ENCODE peak calls at places on chromosomes 4 and X, in eight cellular contexts. T, H, Y, N, I, A, G and E are unnamed samples.

GRCh38 chr4:74374561-74375327 is 9.8 kb downstream of the EREG start:
- DNase-seq in T (peak; percentile 100), H (no peak), Y (no peak), N (no peak), I (peak; percentile 54), A (no peak), G (no peak), E (no peak)

GRCh38 chrX:118058924-118059323 is 57.7 kb downstream of the KLHL13 start:
- DNase-seq in T (no peak), H (no peak), Y (no peak), N (no peak), I (no peak), A (no peak), G (no peak), E (no peak)

GRCh38 chr4:7462509-7462971 is 27.8 kb upstream of the PSAPL1 start:
- DNase-seq in T (peak; percentile 68), H (peak; percentile 65), Y (no peak), N (no peak), I (no peak), A (no peak), G (peak; percentile 63), E (no peak)

GRCh38 chr4:100688368-100688767 is 170.5 kb upstream of the EMCN start:
- DNase-seq in T (no peak), H (no peak), Y (no peak), N (no peak), I (no peak), A (no peak), G (no peak), E (no peak)

GRCh38 chrX:47991263-47992092 is 12.3 kb downstream of the ZNF182 start:
- DNase-seq in T (peak; percentile 39), H (no peak), Y (no peak), N (no peak), I (peak; percentile 7), A (no peak), G (no peak), E (no peak)

GRCh38 chr4:173413043-173413442 is 14.1 kb upstream of the SCRG1 start:
- DNase-seq in T (peak; percentile 79), H (no peak), Y (no peak), N (no peak), I (peak; percentile 48), A (no peak), G (no peak), E (no peak)

GRCh38 chr4:182231503-182231902 is 11.7 kb upstream of the TENM3 start:
- DNase-seq in T (no peak), H (no peak), Y (no peak), N (no peak), I (no peak), A (no peak), G (no peak), E (no peak)

GRCh38 chrX:28920554-28920953 is 333.3 kb downstream of the IL1RAPL1 start:
- DNase-seq in T (no peak), H (no peak), Y (no peak), N (no peak), I (peak; percentile 9), A (no peak), G (peak; percentile 53), E (no peak)

GRCh38 chrX:109270580-109271484 is 211.1 kb downstream of the GUCY2F start:
- DNase-seq in T (peak; percentile 96), H (no peak), Y (peak; percentile 37), N (peak; percentile 93), I (peak; percentile 12), A (no peak), G (no peak), E (no peak)

GRCh38 chr4:65508169-65508568 is 162.1 kb downstream of the EPHA5 start:
- DNase-seq in T (peak; percentile 76), H (no peak), Y (no peak), N (no peak), I (peak; percentile 68), A (no peak), G (no peak), E (no peak)

GRCh38 chrX:67614006-67614405 is 70.2 kb downstream of the AR start:
- DNase-seq in T (no peak), H (no peak), Y (no peak), N (no peak), I (peak; percentile 57), A (no peak), G (no peak), E (no peak)

GRCh38 chr4:55393461-55394320 is 2.1 kb upstream of the TMEM165 start:
- DNase-seq in T (no peak), H (no peak), Y (no peak), N (peak; percentile 29), I (peak; percentile 68), A (no peak), G (no peak), E (no peak)

GRCh38 chrX:10246846-10247245 is 90.1 kb downstream of the CLCN4 start:
- DNase-seq in T (no peak), H (no peak), Y (no peak), N (no peak), I (no peak), A (no peak), G (no peak), E (no peak)

GRCh38 chr4:106297636-106298035 is 18.4 kb downstream of the TBCK start:
- DNase-seq in T (no peak), H (no peak), Y (no peak), N (no peak), I (no peak), A (no peak), G (no peak), E (no peak)

GRCh38 chrX:71111141-71111843 is at the start of gene IL2RG:
- DNase-seq in T (no peak), H (no peak), Y (peak; percentile 75), N (peak; percentile 91), I (no peak), A (no peak), G (no peak), E (no peak)

DNA sequence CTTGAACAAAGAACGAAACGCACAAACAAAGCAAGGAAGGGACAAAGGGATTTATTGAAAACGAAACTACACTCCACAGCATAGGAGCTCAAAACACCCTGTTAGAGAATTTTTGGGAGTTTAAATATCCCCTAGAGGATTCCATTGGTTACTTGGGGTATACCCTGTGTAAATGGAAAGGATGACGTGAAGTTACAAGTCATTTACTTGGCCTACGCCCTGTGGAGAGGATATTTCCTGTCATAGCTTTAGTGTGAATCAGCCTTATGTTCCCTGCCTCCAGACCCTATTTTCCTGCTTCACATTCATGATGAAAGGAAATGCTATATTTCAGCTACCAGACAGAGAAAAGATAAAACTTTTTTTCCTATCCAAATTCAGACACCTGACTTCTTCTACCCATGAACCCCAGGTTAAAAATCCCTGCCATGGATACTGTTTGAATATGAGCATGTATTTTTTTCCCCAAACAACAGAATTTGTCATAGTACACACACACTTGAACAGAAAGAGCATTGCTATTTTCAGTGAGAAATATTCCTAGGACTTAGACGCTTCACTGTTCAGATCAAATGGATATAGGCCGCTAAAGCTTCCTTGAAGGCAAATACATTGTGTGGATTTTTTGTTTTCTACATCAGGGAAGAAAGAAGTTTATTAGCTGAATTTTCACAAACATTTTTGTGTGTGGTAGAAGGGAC is 20.4 kb downstream of the PIN4 start:
- DNase-seq in T (peak; percentile 42), H (no peak), Y (no peak), N (no peak), I (peak; percentile 78), A (no peak), G (no peak), E (no peak)
- TF ChIP-seq CTCF in T (no peak), H (no peak), Y (no peak), N (no peak), I (no peak), A (no peak), G (no peak), E (no peak)

DNA sequence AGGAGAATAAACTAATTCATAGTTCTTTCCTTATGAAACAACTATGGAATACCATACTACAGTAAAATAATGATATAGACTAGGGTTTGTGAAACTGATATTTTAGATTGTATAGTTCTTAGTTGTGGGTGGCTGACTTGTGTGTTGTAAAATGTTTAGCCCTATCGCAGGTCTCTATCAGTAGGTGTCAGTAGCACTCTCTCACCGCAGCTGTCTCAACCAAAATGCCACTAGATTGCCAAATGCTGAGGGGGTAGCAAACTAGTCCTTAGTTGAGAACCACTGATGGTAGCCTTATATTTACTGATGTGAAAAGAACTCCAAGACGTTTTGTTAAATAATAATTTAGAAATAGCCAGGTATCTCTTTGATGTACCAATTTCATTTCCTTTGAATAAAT is 48.1 kb downstream of the RHOXF2B start:
- DNase-seq in T (peak; percentile 5), H (no peak), Y (no peak), N (no peak), I (no peak), A (no peak), G (no peak), E (no peak)
- TF ChIP-seq CTCF in T (no peak), H (no peak), Y (no peak), N (no peak), I (no peak), A (peak; percentile 30), G (no peak), E (no peak)

GRCh38 chr4:1015179-1015578 is 3.8 kb downstream of the FGFRL1 start:
- DNase-seq in T (no peak), H (no peak), Y (no peak), N (no peak), I (no peak), A (no peak), G (no peak), E (no peak)
- TF ChIP-seq CTCF in T (no peak), H (no peak), Y (no peak), N (peak; percentile 2), I (no peak), A (peak; percentile 48), G (no peak), E (no peak)

DNA sequence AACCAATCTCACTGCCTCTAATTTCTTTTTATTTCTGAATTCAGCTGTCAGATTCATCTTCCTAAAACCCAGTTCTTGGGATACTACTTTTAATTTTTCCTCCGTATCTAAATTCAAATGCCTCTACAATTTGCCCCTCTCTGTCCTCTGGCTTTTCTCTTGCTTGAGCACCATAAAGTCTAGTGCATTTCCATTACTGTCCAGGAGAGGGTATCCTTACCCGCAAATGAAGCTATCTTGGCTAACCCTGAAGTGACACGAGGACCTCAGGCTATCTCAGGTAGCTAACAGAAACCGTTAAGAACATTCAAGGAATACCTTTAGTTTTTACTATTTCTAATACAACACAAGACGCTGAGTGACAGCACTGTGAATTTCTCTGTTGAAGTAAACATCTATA is 49.4 kb upstream of the PRR32 start:
- DNase-seq in T (peak; percentile 57), H (peak; percentile 12), Y (peak; percentile 18), N (peak; percentile 0), I (no peak), A (no peak), G (peak; percentile 51), E (no peak)
- TF ChIP-seq CTCF in T (peak; percentile 62), H (peak; percentile 61), Y (peak; percentile 15), N (peak; percentile 16), I (peak; percentile 13), A (peak; percentile 52), G (no peak), E (peak; percentile 41)

GRCh38 chr4:88526221-88526815 is 2.7 kb upstream of the PYURF start:
- DNase-seq in T (peak; percentile 24), H (no peak), Y (peak; percentile 20), N (no peak), I (peak; percentile 40), A (no peak), G (no peak), E (no peak)
- TF ChIP-seq CTCF in T (peak; percentile 25), H (no peak), Y (peak; percentile 32), N (no peak), I (no peak), A (no peak), G (no peak), E (no peak)

GRCh38 chrX:46759645-46759974 is 692 bp upstream of the SLC9A7 start:
- DNase-seq in T (no peak), H (peak; percentile 25), Y (no peak), N (no peak), I (peak; percentile 35), A (no peak), G (no peak), E (no peak)
- TF ChIP-seq CTCF in T (no peak), H (no peak), Y (no peak), N (no peak), I (no peak), A (no peak), G (no peak), E (peak; percentile 20)